ENCODE peak calls at places on chromosomes 3 and 15, in four cellular contexts. W, J, O and I are unnamed samples.

GRCh38 chr15:86336051-86336788 is 256.5 kb downstream of the AGBL1 start:
- DNase-seq in O (no peak), J (no peak), W (peak; percentile 100), I (no peak)

GRCh38 chr3:190721330-190721729 is 141.2 kb downstream of the GMNC start:
- DNase-seq in J (no peak), W (peak; percentile 40), O (no peak), I (no peak)

GRCh38 chr3:101170806-101171558 is 149.4 kb downstream of the IMPG2 start:
- DNase-seq in J (no peak), O (no peak), W (no peak), I (no peak)

GRCh38 chr15:90869601-90870353 is 1.4 kb downstream of the FURIN start:
- DNase-seq in J (no peak), O (no peak), W (peak; percentile 86), I (no peak)

GRCh38 chr15:38796589-38796988 is 232.0 kb upstream of the RASGRP1 start:
- DNase-seq in O (no peak), J (no peak), W (no peak), I (no peak)

GRCh38 chr3:94524102-94524922 is 461.5 kb downstream of the NSUN3 start:
- DNase-seq in J (peak; percentile 14), W (no peak), O (no peak), I (no peak)

GRCh38 chr3:141600331-141600730 is 113.5 kb downstream of the RASA2 start:
- DNase-seq in J (no peak), O (no peak), W (no peak), I (no peak)

GRCh38 chr15:58487724-58488120 is 55.9 kb downstream of the LIPC start:
- DNase-seq in W (no peak), J (no peak), O (no peak), I (no peak)

GRCh38 chr3:77605865-77606264 is 566.0 kb downstream of the ROBO2 start:
- DNase-seq in O (no peak), J (no peak), W (peak; percentile 43), I (no peak)

GRCh38 chr3:140995881-140996280 is 54.2 kb downstream of the SLC25A36 start:
- DNase-seq in W (no peak), J (no peak), O (no peak), I (no peak)

GRCh38 chr3:9079674-9080073 is 116.4 kb upstream of the RAD18 start:
- DNase-seq in O (no peak), J (no peak), W (peak; percentile 85), I (no peak)

GRCh38 chr15:73932381-73933191 is 6.3 kb downstream of the LOXL1 start:
- DNase-seq in W (no peak), O (no peak), J (no peak), I (no peak)

GRCh38 chr3:177554900-177555759 is 357.8 kb upstream of the TBL1XR1 start:
- DNase-seq in O (no peak), W (peak; percentile 83), J (no peak), I (no peak)

GRCh38 chr15:80885180-80885579 is 104.4 kb downstream of the MESD start:
- DNase-seq in W (no peak), J (no peak), O (no peak), I (no peak)

GRCh38 chr15:68846851-68847439 is 26.2 kb upstream of the ANP32A start:
- DNase-seq in J (no peak), O (no peak), W (peak; percentile 12), I (no peak)

GRCh38 chr15:28977377-28978010 is 91.7 kb downstream of the APBA2 start:
- DNase-seq in J (peak; percentile 40), O (peak; percentile 53), W (peak; percentile 95), I (no peak)

GRCh38 chr3:73766599-73767378 is 142.0 kb upstream of the PDZRN3 start:
- DNase-seq in W (peak; percentile 6), O (no peak), J (no peak), I (no peak)

GRCh38 chr3:15616053-15616452 is 14.5 kb downstream of the BTD start:
- DNase-seq in J (no peak), W (peak; percentile 46), O (no peak), I (no peak)

GRCh38 chr15:39139431-39140059 is 441.3 kb upstream of the THBS1 start:
- DNase-seq in W (no peak), J (no peak), O (no peak), I (no peak)

GRCh38 chr3:78880588-78881461 is 887.0 kb downstream of the ROBO1 start:
- DNase-seq in W (no peak), O (no peak), J (no peak), I (no peak)

GRCh38 chr3:59451041-59451763 is 401.4 kb upstream of the CFAP20DC start:
- DNase-seq in J (no peak), W (peak; percentile 90), O (no peak), I (no peak)

GRCh38 chr15:39084683-39085530 is 496.0 kb upstream of the THBS1 start:
- DNase-seq in O (no peak), W (peak; percentile 28), J (no peak), I (no peak)

GRCh38 chr15:76197703-76198455 is 113.4 kb downstream of the ETFA start:
- DNase-seq in W (peak; percentile 66), J (no peak), O (no peak), I (no peak)

GRCh38 chr15:96340611-96341464 is 10.3 kb downstream of the NR2F2 start:
- DNase-seq in J (no peak), O (peak; percentile 72), W (no peak), I (peak; percentile 61)

GRCh38 chr3:118534519-118534918 is 500.1 kb downstream of the IGSF11 start:
- DNase-seq in O (no peak), W (no peak), J (no peak), I (no peak)

GRCh38 chr15:61974759-61975158 is 85.5 kb downstream of the VPS13C start:
- DNase-seq in O (no peak), J (no peak), W (peak; percentile 65), I (no peak)

GRCh38 chr3:157823050-157823449 is 283.2 kb downstream of the SHOX2 start:
- DNase-seq in W (no peak), O (no peak), J (no peak), I (no peak)
- TF ChIP-seq CTCF in W (peak; percentile 6), O (no peak), J (no peak), I (no peak)

DNA sequence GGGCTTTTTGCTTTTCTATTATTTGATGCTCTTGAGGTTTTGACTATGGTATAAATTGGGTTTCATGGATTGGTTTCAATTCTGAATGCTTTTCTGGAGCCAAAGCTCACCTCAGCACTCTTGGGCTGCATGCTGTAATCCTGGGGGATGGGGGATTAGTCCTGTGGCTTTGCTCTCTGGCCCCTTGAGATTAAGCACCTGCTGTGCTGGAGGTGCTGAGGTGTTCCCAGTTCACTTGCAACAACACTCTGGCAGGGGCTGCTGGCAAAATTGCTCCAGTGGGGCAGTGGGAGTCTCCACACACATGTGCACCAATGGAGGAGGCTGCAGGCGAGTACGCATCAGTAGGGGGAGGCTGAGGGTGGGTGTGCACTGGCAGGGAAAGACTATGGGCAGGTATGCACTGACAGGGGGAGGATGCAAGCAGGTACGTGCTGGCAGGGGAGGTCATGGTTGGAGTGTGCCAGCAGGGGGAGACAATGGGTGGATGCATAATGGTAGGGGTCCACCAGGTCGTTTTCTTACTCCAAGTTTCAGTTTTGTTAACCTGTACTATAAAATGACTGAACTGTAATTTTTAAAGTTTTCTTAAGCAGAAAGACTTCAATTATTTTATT is 489.2 kb downstream of the FGF12 start:
- DNase-seq in J (no peak), W (no peak), O (no peak), I (peak; percentile 23)
- TF ChIP-seq CTCF in J (no peak), W (no peak), O (no peak), I (peak; percentile 28)

GRCh38 chr15:60004019-60004845 is at the start of gene FOXB1:
- DNase-seq in W (no peak), J (no peak), O (no peak), I (peak; percentile 64)
- TF ChIP-seq CTCF in W (no peak), J (no peak), O (no peak), I (no peak)

GRCh38 chr15:78907577-78907976 is 34.9 kb downstream of the MORF4L1 start:
- DNase-seq in W (no peak), J (no peak), O (no peak), I (no peak)
- TF ChIP-seq CTCF in W (peak; percentile 26), J (no peak), O (peak; percentile 50), I (peak; percentile 36)

DNA sequence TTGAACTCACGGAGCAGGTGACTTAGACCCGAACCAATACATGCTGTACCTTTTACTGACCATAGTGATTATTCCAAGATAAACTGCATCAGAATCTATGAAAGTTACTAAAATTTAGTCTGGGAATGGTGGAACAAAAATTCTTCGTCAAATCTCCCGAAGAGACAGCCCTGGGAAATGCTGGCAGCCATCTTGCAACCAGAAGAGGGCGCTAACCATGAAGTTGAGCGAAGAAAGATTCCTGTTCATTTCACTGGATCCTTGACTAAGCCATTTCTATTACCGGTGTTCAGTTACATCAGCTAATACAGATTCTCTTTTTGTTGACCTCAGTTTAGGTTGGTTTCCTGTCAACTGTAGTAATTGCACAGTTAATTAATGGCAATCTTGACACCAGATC is 199.6 kb downstream of the SLC9A9 start:
- DNase-seq in W (peak; percentile 33), O (peak; percentile 32), J (no peak), I (peak; percentile 39)
- TF ChIP-seq CTCF in W (peak; percentile 48), O (peak; percentile 63), J (no peak), I (peak; percentile 55)

DNA sequence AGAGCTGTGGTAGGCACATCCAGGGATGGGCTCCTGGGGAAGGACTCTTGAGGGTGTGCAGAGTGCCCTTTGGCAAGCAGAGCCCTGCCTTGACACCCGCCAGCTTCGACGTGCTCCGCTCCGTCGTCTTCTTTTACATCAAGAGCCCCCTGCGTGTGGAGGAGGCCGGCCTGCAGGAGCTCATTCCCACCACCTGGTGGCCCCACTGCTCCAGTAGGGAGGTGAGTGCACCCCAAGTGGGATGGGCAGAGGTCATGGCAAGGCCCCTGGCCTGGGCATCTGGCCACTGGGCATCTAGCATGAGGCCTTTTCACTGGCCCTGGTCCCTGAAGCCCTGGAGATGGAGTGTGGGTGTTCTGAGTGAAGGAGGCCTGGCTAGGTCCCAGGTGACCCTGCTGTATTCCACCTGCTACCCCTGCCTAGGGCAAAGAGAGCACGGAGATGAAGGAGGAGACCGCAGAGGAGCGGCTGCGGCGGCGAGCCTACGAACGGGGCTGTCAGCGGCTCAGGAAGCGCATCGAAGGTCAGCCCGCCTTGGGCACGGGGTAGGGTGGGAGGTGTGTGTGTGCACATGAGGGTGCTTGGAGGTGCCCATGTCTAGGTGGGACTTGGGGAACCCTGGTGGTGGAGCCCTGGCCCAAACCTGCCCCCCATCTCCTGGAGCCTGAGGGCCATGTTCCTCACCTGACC is 12.2 kb downstream of the RNF123 start:
- DNase-seq in J (no peak), O (no peak), W (peak; percentile 21), I (peak; percentile 68)
- TF ChIP-seq CTCF in J (no peak), O (peak; percentile 39), W (peak; percentile 53), I (peak; percentile 56)